ENCODE peak calls at places on chromosomes 13 and 19, in five cellular contexts. C is cardiac muscle cell, E is A549, L is NCI-H1930, S is thoracic aorta. K is an unnamed sample.

GRCh38 chr19:31470229-31470939 is 121.1 kb upstream of the TSHZ3 start:
- DNase-seq in C (no peak), E (no peak), L (no peak), S (no peak), K (no peak)

GRCh38 chr19:16856091-16856490 is 26.9 kb downstream of the SIN3B start:
- DNase-seq in C (no peak), E (no peak), L (no peak), S (no peak), K (no peak)

GRCh38 chr13:23654111-23655110 is 84.2 kb downstream of the TNFRSF19 start:
- DNase-seq in C (no peak), E (no peak), L (no peak), S (no peak), K (no peak)

GRCh38 chr19:55691561-55692481 is 16.8 kb downstream of the EPN1 start:
- DNase-seq in C (no peak), E (no peak), L (no peak), S (no peak), K (peak; percentile 61)

GRCh38 chr13:65594255-65594654 is 1635.9 kb downstream of the PCDH9 start:
- DNase-seq in C (no peak), E (no peak), L (no peak), S (no peak), K (no peak)

GRCh38 chr19:29483641-29483920 is 42.2 kb upstream of the VSTM2B start:
- DNase-seq in C (no peak), E (no peak), L (no peak), S (no peak), K (no peak)

GRCh38 chr13:110499621-110500281 is 61.8 kb downstream of the RAB20 start:
- DNase-seq in C (no peak), E (peak; percentile 31), L (peak; percentile 86), S (no peak), K (no peak)

GRCh38 chr13:93220073-93220472 is 6.5 kb upstream of the GPC6 start:
- DNase-seq in C (no peak), E (no peak), L (no peak), S (no peak), K (no peak)

K was measured in RWPE2.